ENCODE peak calls at places on chromosomes 6 and 20, in six cellular contexts. F, N, S, L, Z and G are unnamed samples.

GRCh38 chr20:49986049-49986448 is 3.3 kb downstream of the SNAI1 start:
- DNase-seq in N (no peak), Z (no peak), S (no peak), F (no peak), L (no peak), G (no peak)

GRCh38 chr6:3162067-3162497 is 4.7 kb upstream of the TUBB2A start:
- DNase-seq in Z (no peak), L (peak), F (no peak), N (no peak), S (no peak), G (no peak)

GRCh38 chr6:110331816-110332215 is 26.3 kb downstream of the METTL24 start:
- DNase-seq in F (peak), L (peak), N (no peak), S (no peak), Z (no peak), G (peak)

GRCh38 chr6:21053612-21054011 is 519.4 kb downstream of the CDKAL1 start:
- DNase-seq in F (no peak), S (no peak), Z (no peak), N (no peak), L (no peak), G (no peak)

GRCh38 chr20:5268449-5268848 is 48.3 kb downstream of the PROKR2 start:
- DNase-seq in L (no peak), S (no peak), F (no peak), N (no peak), Z (no peak), G (no peak)

GRCh38 chr20:57872816-57873409 is 163.1 kb upstream of the PMEPA1 start:
- DNase-seq in N (no peak), S (no peak), Z (no peak), F (no peak), L (no peak), G (no peak)

GRCh38 chr6:104326173-104327001 is 533.3 kb downstream of the HACE1 start:
- DNase-seq in S (no peak), L (no peak), Z (no peak), N (no peak), F (no peak), G (no peak)

GRCh38 chr6:7201732-7202541 is 94.2 kb downstream of the RREB1 start:
- DNase-seq in F (no peak), Z (peak), N (peak), L (no peak), S (no peak), G (no peak)

GRCh38 chr20:51767867-51768758 is at the start of gene ATP9A:
- DNase-seq in L (peak), Z (peak), N (peak), S (no peak), F (no peak), G (no peak)

GRCh38 chr20:52943185-52943841 is 28.8 kb upstream of the TSHZ2 start:
- DNase-seq in F (no peak), N (no peak), L (peak), S (no peak), Z (no peak), G (no peak)

GRCh38 chr6:130681028-130681427 is 146.2 kb upstream of the SMLR1 start:
- DNase-seq in L (no peak), Z (no peak), F (no peak), S (no peak), N (no peak), G (no peak)

GRCh38 chr6:113854531-113855499 is 2.3 kb upstream of the MARCKS start:
- DNase-seq in L (peak), F (peak), Z (peak), S (no peak), N (peak), G (peak)
- TF ChIP-seq CTCF in L (peak), F (peak), Z (no peak), S (no peak), N (no peak), G (peak)

DNA sequence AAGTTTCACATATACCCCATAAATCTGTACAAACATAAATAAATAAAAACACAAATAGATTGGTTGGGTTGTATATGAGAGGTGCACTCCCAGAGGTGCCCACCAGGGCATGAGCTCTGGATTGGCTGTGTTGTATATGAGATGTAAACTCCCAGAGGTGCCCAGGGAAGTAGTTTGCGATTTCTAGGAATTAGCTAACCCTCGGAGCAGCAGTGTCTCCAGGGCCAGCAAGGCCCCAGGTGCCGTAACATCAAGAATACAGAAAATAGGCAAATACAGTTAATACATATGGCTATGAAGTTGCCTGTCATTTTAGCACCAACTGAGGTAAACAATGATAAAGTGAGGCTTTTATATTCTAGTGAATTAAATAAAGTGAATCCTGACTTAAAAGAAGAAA is 5.4 kb upstream of the GINM1 start:
- DNase-seq in Z (no peak), S (no peak), F (peak), L (peak), N (no peak), G (no peak)
- TF ChIP-seq CTCF in Z (peak), S (peak), F (peak), L (peak), N (peak), G (peak)

DNA sequence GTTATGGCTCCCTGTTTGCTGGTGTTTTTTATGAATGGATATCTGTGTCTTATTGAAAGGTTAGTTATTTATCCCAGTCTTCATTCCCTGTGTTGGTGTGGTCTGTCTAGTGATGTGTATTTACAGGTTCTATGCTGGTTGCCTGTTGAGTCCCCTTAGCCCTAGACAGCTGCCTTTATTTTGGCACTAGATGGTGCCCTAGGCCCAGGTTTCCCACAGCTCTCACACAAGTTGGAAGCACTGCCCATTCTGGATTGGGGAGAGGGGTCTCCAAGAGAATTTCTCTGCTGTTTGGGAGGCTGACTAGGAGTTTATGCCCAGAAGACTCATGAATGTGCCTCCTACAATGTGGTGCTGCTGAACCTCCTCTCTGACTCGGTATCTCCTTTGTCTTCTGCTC is 12.4 kb downstream of the GRM1 start:
- DNase-seq in F (peak), L (peak), Z (no peak), S (no peak), N (no peak), G (no peak)
- TF ChIP-seq CTCF in F (peak), L (peak), Z (no peak), S (no peak), N (no peak), G (peak)

DNA sequence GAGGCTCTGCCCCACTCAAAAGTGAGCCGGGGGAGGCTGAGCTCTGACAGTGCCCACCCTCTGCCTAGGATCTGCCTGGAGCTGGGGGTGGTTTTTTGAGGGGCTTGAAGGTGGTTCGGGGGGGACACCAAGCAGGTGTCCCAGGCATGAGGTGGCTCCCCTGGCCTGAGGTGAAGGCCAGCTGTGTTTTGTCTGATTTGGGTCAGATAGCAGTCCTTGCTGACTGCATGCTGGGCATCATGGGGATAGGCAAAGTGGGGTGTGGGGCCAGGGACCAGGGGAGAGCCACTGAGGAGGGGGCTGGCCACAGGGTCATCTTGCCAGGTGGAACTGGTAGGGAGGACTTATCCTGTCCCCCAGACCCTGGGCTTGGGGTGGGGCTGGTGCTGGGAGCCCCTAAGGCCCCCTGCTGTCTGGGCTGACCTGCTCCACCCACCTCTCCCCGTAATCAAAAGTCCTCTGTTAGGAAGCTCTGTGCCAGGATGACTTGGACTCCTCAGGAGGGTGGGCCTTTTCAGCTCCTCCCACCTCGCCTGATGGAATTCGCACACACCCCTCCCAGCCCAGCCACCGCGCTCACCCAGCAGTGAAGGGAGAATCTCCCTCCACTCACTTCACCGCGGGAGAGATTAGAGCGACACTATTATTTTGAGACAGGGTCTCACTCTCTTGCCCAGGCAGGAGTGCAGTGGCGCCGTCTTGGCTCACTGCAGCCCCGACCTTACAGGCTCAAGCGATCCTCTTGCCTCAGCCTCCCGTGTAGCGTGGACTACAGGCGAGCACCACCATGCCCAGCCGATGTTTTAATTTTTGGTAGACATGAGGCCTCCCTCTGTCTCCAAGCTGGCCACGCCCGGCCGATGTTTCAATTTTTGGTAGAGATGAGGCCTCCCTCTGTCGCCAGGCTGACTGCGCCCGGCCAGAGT is 1.5 kb upstream of the COL9A3 start:
- DNase-seq in Z (no peak), S (no peak), F (peak), N (no peak), L (peak), G (no peak)
- TF ChIP-seq CTCF in Z (no peak), S (no peak), F (no peak), N (no peak), L (no peak), G (no peak)

GRCh38 chr20:60636417-60636816 is 615.6 kb upstream of the CDH4 start:
- DNase-seq in N (no peak), L (no peak), F (no peak), S (no peak), Z (no peak), G (no peak)
- TF ChIP-seq CTCF in N (no peak), L (no peak), F (no peak), S (no peak), Z (no peak), G (no peak)